ENCODE peak calls at places on chromosome 22, in ten cellular contexts. One of them, this sample, is unnamed.

GRCh38 chr22:48837341-48837935 is 990.2 kb downstream of the BRD1 start:
- DNase-seq in heart right ventricle: no peak
- DNase-seq in GM23338: no peak
- DNase-seq in AG04450: no peak
- DNase-seq in CD4-positive, alpha-beta T cell: no peak
- DNase-seq in ascending aorta: no peak
- DNase-seq in SK-N-SH: no peak
- DNase-seq in H9: no peak
- DNase-seq in DND-41: no peak
- DNase-seq in sigmoid colon: no peak
- DNase-seq in this sample: no peak

GRCh38 chr22:20859615-20860014 is 808 bp downstream of the SNAP29 start:
- DNase-seq in heart right ventricle: no peak
- DNase-seq in GM23338: no peak
- DNase-seq in AG04450: no peak
- DNase-seq in CD4-positive, alpha-beta T cell: no peak
- DNase-seq in ascending aorta: no peak
- DNase-seq in SK-N-SH: no peak
- DNase-seq in H9: no peak
- DNase-seq in DND-41: no peak
- DNase-seq in sigmoid colon: no peak
- DNase-seq in this sample: no peak

GRCh38 chr22:46572911-46573780 is 35.7 kb upstream of the CELSR1 start:
- DNase-seq in heart right ventricle: peak; percentile 43
- DNase-seq in GM23338: no peak
- DNase-seq in AG04450: no peak
- DNase-seq in CD4-positive, alpha-beta T cell: no peak
- DNase-seq in ascending aorta: no peak
- DNase-seq in SK-N-SH: no peak
- DNase-seq in H9: no peak
- DNase-seq in DND-41: no peak
- DNase-seq in sigmoid colon: peak; percentile 59
- DNase-seq in this sample: no peak

GRCh38 chr22:30432520-30432919 is 7.0 kb downstream of the MTFP1 start:
- DNase-seq in heart right ventricle: no peak
- DNase-seq in GM23338: no peak
- DNase-seq in AG04450: no peak
- DNase-seq in CD4-positive, alpha-beta T cell: no peak
- DNase-seq in ascending aorta: no peak
- DNase-seq in SK-N-SH: no peak
- DNase-seq in H9: no peak
- DNase-seq in DND-41: no peak
- DNase-seq in sigmoid colon: no peak
- DNase-seq in this sample: no peak

GRCh38 chr22:30290679-30291333 is 1.5 kb upstream of the CASTOR1 start:
- DNase-seq in heart right ventricle: peak; percentile 84
- DNase-seq in GM23338: peak; percentile 41
- DNase-seq in AG04450: no peak
- DNase-seq in CD4-positive, alpha-beta T cell: no peak
- DNase-seq in ascending aorta: peak; percentile 81
- DNase-seq in SK-N-SH: peak; percentile 67
- DNase-seq in H9: no peak
- DNase-seq in DND-41: peak; percentile 89
- DNase-seq in sigmoid colon: peak; percentile 97
- DNase-seq in this sample: peak; percentile 94

GRCh38 chr22:38927033-38927789 is 30.2 kb upstream of the APOBEC3A start:
- DNase-seq in heart right ventricle: peak; percentile 77
- DNase-seq in GM23338: peak; percentile 91
- DNase-seq in AG04450: no peak
- DNase-seq in CD4-positive, alpha-beta T cell: peak; percentile 24
- DNase-seq in ascending aorta: no peak
- DNase-seq in SK-N-SH: peak; percentile 79
- DNase-seq in H9: peak; percentile 89
- DNase-seq in DND-41: peak; percentile 16
- DNase-seq in sigmoid colon: peak; percentile 89
- DNase-seq in this sample: peak; percentile 90

GRCh38 chr22:31337178-31337577 is 9.0 kb downstream of the PATZ1 start:
- DNase-seq in heart right ventricle: no peak
- DNase-seq in GM23338: no peak
- DNase-seq in AG04450: no peak
- DNase-seq in CD4-positive, alpha-beta T cell: no peak
- DNase-seq in ascending aorta: no peak
- DNase-seq in SK-N-SH: no peak
- DNase-seq in H9: no peak
- DNase-seq in DND-41: no peak
- DNase-seq in sigmoid colon: no peak
- DNase-seq in this sample: peak; percentile 75

GRCh38 chr22:17359501-17359900 is 9.8 kb upstream of the CECR2 start:
- DNase-seq in heart right ventricle: no peak
- DNase-seq in GM23338: no peak
- DNase-seq in AG04450: no peak
- DNase-seq in CD4-positive, alpha-beta T cell: no peak
- DNase-seq in ascending aorta: no peak
- DNase-seq in SK-N-SH: no peak
- DNase-seq in H9: no peak
- DNase-seq in DND-41: no peak
- DNase-seq in sigmoid colon: no peak
- DNase-seq in this sample: no peak

GRCh38 chr22:37803195-37803635 is 4.5 kb upstream of the GCAT start:
- DNase-seq in heart right ventricle: no peak
- DNase-seq in GM23338: peak; percentile 79
- DNase-seq in AG04450: no peak
- DNase-seq in CD4-positive, alpha-beta T cell: no peak
- DNase-seq in ascending aorta: no peak
- DNase-seq in SK-N-SH: no peak
- DNase-seq in H9: no peak
- DNase-seq in DND-41: no peak
- DNase-seq in sigmoid colon: no peak
- DNase-seq in this sample: no peak

GRCh38 chr22:37804886-37805857 is 2.6 kb upstream of the GCAT start:
- DNase-seq in heart right ventricle: peak; percentile 93
- DNase-seq in GM23338: peak; percentile 84
- DNase-seq in AG04450: no peak
- DNase-seq in CD4-positive, alpha-beta T cell: peak; percentile 26
- DNase-seq in ascending aorta: peak; percentile 47
- DNase-seq in SK-N-SH: peak; percentile 93
- DNase-seq in H9: peak; percentile 91
- DNase-seq in DND-41: peak; percentile 94
- DNase-seq in sigmoid colon: peak; percentile 96
- DNase-seq in this sample: peak; percentile 89

GRCh38 chr22:37803636-37804371 is 3.9 kb upstream of the GCAT start:
- DNase-seq in heart right ventricle: no peak
- DNase-seq in GM23338: peak; percentile 59
- DNase-seq in AG04450: no peak
- DNase-seq in CD4-positive, alpha-beta T cell: no peak
- DNase-seq in ascending aorta: no peak
- DNase-seq in SK-N-SH: no peak
- DNase-seq in H9: no peak
- DNase-seq in DND-41: no peak
- DNase-seq in sigmoid colon: no peak
- DNase-seq in this sample: no peak

GRCh38 chr22:37805878-37806277 is 1.9 kb upstream of the GCAT start:
- DNase-seq in heart right ventricle: no peak
- DNase-seq in GM23338: no peak
- DNase-seq in AG04450: no peak
- DNase-seq in CD4-positive, alpha-beta T cell: no peak
- DNase-seq in ascending aorta: no peak
- DNase-seq in SK-N-SH: no peak
- DNase-seq in H9: no peak
- DNase-seq in DND-41: no peak
- DNase-seq in sigmoid colon: no peak
- DNase-seq in this sample: no peak

GRCh38 chr22:37804502-37804885 is 3.2 kb upstream of the GCAT start:
- DNase-seq in heart right ventricle: peak; percentile 32
- DNase-seq in GM23338: peak; percentile 27
- DNase-seq in AG04450: no peak
- DNase-seq in CD4-positive, alpha-beta T cell: no peak
- DNase-seq in ascending aorta: no peak
- DNase-seq in SK-N-SH: peak; percentile 73
- DNase-seq in H9: no peak
- DNase-seq in DND-41: peak; percentile 30
- DNase-seq in sigmoid colon: no peak
- DNase-seq in this sample: no peak
- H3K27ac ChIP-seq in heart right ventricle: peak overlapping the region; percentile 88
- H3K27ac ChIP-seq in GM23338: no peak overlapping the region
- H3K27ac ChIP-seq in AG04450: peak overlapping the region; percentile 47
- H3K27ac ChIP-seq in CD4-positive, alpha-beta T cell: no peak overlapping the region
- H3K27ac ChIP-seq in ascending aorta: peak overlapping the region; percentile 83
- H3K27ac ChIP-seq in SK-N-SH: no peak overlapping the region
- H3K27ac ChIP-seq in H9: no peak overlapping the region
- H3K27ac ChIP-seq in DND-41: peak overlapping the region; percentile 89
- H3K27ac ChIP-seq in sigmoid colon: peak overlapping the region; percentile 96
- H3K27ac ChIP-seq in this sample: no peak overlapping the region

GRCh38 chr22:35684732-35685131 is 32.9 kb upstream of the APOL5 start:
- DNase-seq in heart right ventricle: no peak
- DNase-seq in GM23338: no peak
- DNase-seq in AG04450: no peak
- DNase-seq in CD4-positive, alpha-beta T cell: no peak
- DNase-seq in ascending aorta: no peak
- DNase-seq in SK-N-SH: no peak
- DNase-seq in H9: no peak
- DNase-seq in DND-41: no peak
- DNase-seq in sigmoid colon: no peak
- DNase-seq in this sample: no peak

GRCh38 chr22:35685731-35686130 is 31.9 kb upstream of the APOL5 start:
- DNase-seq in heart right ventricle: no peak
- DNase-seq in GM23338: no peak
- DNase-seq in AG04450: no peak
- DNase-seq in CD4-positive, alpha-beta T cell: no peak
- DNase-seq in ascending aorta: no peak
- DNase-seq in SK-N-SH: no peak
- DNase-seq in H9: no peak
- DNase-seq in DND-41: no peak
- DNase-seq in sigmoid colon: no peak
- DNase-seq in this sample: no peak

GRCh38 chr22:35686298-35686697 is 31.4 kb upstream of the APOL5 start:
- DNase-seq in heart right ventricle: no peak
- DNase-seq in GM23338: no peak
- DNase-seq in AG04450: no peak
- DNase-seq in CD4-positive, alpha-beta T cell: no peak
- DNase-seq in ascending aorta: no peak
- DNase-seq in SK-N-SH: no peak
- DNase-seq in H9: no peak
- DNase-seq in DND-41: no peak
- DNase-seq in sigmoid colon: no peak
- DNase-seq in this sample: no peak

GRCh38 chr22:35683560-35683959 is 34.1 kb upstream of the APOL5 start:
- DNase-seq in heart right ventricle: no peak
- DNase-seq in GM23338: no peak
- DNase-seq in AG04450: no peak
- DNase-seq in CD4-positive, alpha-beta T cell: no peak
- DNase-seq in ascending aorta: no peak
- DNase-seq in SK-N-SH: no peak
- DNase-seq in H9: no peak
- DNase-seq in DND-41: no peak
- DNase-seq in sigmoid colon: no peak
- DNase-seq in this sample: no peak

GRCh38 chr22:35684270-35684700 is 33.4 kb upstream of the APOL5 start:
- DNase-seq in heart right ventricle: no peak
- DNase-seq in GM23338: peak; percentile 67
- DNase-seq in AG04450: no peak
- DNase-seq in CD4-positive, alpha-beta T cell: no peak
- DNase-seq in ascending aorta: no peak
- DNase-seq in SK-N-SH: no peak
- DNase-seq in H9: peak; percentile 59
- DNase-seq in DND-41: no peak
- DNase-seq in sigmoid colon: no peak
- DNase-seq in this sample: peak; percentile 29
- TF ChIP-seq CTCF in heart right ventricle: no peak
- TF ChIP-seq CTCF in GM23338: peak; percentile 58
- TF ChIP-seq CTCF in AG04450: peak; percentile 51
- TF ChIP-seq CTCF in CD4-positive, alpha-beta T cell: no peak
- TF ChIP-seq CTCF in ascending aorta: no peak
- TF ChIP-seq CTCF in SK-N-SH: no peak
- TF ChIP-seq CTCF in H9: peak; percentile 54
- TF ChIP-seq CTCF in DND-41: no peak
- TF ChIP-seq CTCF in sigmoid colon: no peak
- TF ChIP-seq CTCF in this sample: no peak

GRCh38 chr22:24540470-24540869 is 14.5 kb downstream of the GUCD1 start:
- DNase-seq in heart right ventricle: no peak
- DNase-seq in GM23338: no peak
- DNase-seq in AG04450: no peak
- DNase-seq in CD4-positive, alpha-beta T cell: no peak
- DNase-seq in ascending aorta: no peak
- DNase-seq in SK-N-SH: no peak
- DNase-seq in H9: no peak
- DNase-seq in DND-41: no peak
- DNase-seq in sigmoid colon: no peak
- DNase-seq in this sample: no peak

GRCh38 chr22:24543068-24543675 is 11.8 kb downstream of the GUCD1 start:
- DNase-seq in heart right ventricle: no peak
- DNase-seq in GM23338: no peak
- DNase-seq in AG04450: no peak
- DNase-seq in CD4-positive, alpha-beta T cell: no peak
- DNase-seq in ascending aorta: no peak
- DNase-seq in SK-N-SH: no peak
- DNase-seq in H9: no peak
- DNase-seq in DND-41: no peak
- DNase-seq in sigmoid colon: no peak
- DNase-seq in this sample: no peak

GRCh38 chr22:24541681-24542515 is 13.0 kb downstream of the GUCD1 start:
- DNase-seq in heart right ventricle: no peak
- DNase-seq in GM23338: no peak
- DNase-seq in AG04450: no peak
- DNase-seq in CD4-positive, alpha-beta T cell: no peak
- DNase-seq in ascending aorta: no peak
- DNase-seq in SK-N-SH: no peak
- DNase-seq in H9: no peak
- DNase-seq in DND-41: no peak
- DNase-seq in sigmoid colon: no peak
- DNase-seq in this sample: no peak

GRCh38 chr22:24543679-24544243 is 11.2 kb downstream of the GUCD1 start:
- DNase-seq in heart right ventricle: no peak
- DNase-seq in GM23338: no peak
- DNase-seq in AG04450: no peak
- DNase-seq in CD4-positive, alpha-beta T cell: no peak
- DNase-seq in ascending aorta: no peak
- DNase-seq in SK-N-SH: no peak
- DNase-seq in H9: no peak
- DNase-seq in DND-41: no peak
- DNase-seq in sigmoid colon: no peak
- DNase-seq in this sample: no peak

GRCh38 chr22:24542641-24543040 is 12.3 kb downstream of the GUCD1 start:
- DNase-seq in heart right ventricle: peak; percentile 64
- DNase-seq in GM23338: no peak
- DNase-seq in AG04450: no peak
- DNase-seq in CD4-positive, alpha-beta T cell: no peak
- DNase-seq in ascending aorta: no peak
- DNase-seq in SK-N-SH: no peak
- DNase-seq in H9: no peak
- DNase-seq in DND-41: no peak
- DNase-seq in sigmoid colon: no peak
- DNase-seq in this sample: no peak
- H3K27ac ChIP-seq in heart right ventricle: no peak overlapping the region
- H3K27ac ChIP-seq in GM23338: no peak overlapping the region
- H3K27ac ChIP-seq in AG04450: no peak overlapping the region
- H3K27ac ChIP-seq in CD4-positive, alpha-beta T cell: no peak overlapping the region
- H3K27ac ChIP-seq in ascending aorta: no peak overlapping the region
- H3K27ac ChIP-seq in SK-N-SH: no peak overlapping the region
- H3K27ac ChIP-seq in H9: no peak overlapping the region
- H3K27ac ChIP-seq in DND-41: no peak overlapping the region
- H3K27ac ChIP-seq in sigmoid colon: no peak overlapping the region
- H3K27ac ChIP-seq in this sample: no peak overlapping the region

DNA sequence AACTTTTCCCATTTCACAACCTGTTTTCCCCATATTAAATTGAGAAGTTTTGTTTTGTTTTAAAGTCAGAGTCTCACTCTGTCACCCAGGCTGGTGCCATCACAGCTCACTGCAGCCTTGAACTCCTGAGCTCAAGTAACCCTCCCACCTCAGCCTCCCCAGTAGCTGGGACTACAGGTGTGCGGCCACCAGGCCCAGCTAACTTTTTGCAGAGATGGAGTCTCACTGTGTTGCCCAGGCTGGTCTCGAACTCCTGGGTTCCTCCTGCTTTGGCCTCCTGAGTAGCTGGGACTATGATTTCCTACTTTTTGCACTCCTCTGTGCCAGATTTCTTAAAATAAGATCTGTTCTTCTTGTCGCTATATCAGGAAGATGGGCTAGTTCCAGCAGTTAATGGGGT is 44.9 kb downstream of the GNB1L start:
- DNase-seq in heart right ventricle: no peak
- DNase-seq in GM23338: no peak
- DNase-seq in AG04450: no peak
- DNase-seq in CD4-positive, alpha-beta T cell: no peak
- DNase-seq in ascending aorta: no peak
- DNase-seq in SK-N-SH: no peak
- DNase-seq in H9: no peak
- DNase-seq in DND-41: no peak
- DNase-seq in sigmoid colon: no peak
- DNase-seq in this sample: no peak
- TF ChIP-seq CTCF in heart right ventricle: no peak
- TF ChIP-seq CTCF in GM23338: no peak
- TF ChIP-seq CTCF in AG04450: no peak
- TF ChIP-seq CTCF in CD4-positive, alpha-beta T cell: no peak
- TF ChIP-seq CTCF in ascending aorta: no peak
- TF ChIP-seq CTCF in SK-N-SH: no peak
- TF ChIP-seq CTCF in H9: no peak
- TF ChIP-seq CTCF in DND-41: no peak
- TF ChIP-seq CTCF in sigmoid colon: no peak
- TF ChIP-seq CTCF in this sample: no peak

This sample was measured in adrenal gland.